ENCODE peak calls at places on chromosome 12, in six cellular contexts. X is stimulated activated CD4-positive, alpha-beta T cell treated with anti-CD3 and anti-CD28 coated beads, Interleukin-4, amount 100 ng/mL, for 24 hours; O is A673; A is ovary; C is pons; R is T-helper 9 cell. Y is an unnamed sample.

GRCh38 chr12:124898200-124898950 is 16.1 kb downstream of the UBC start:
- DNase-seq in O (peak; percentile 85), C (peak; percentile 56), X (peak; percentile 71), R (peak; percentile 46), A (peak; percentile 75), Y (no peak)

GRCh38 chr12:71092290-71092689 is 65.5 kb downstream of the TSPAN8 start:
- DNase-seq in A (no peak), O (peak; percentile 49), C (no peak), X (no peak), R (no peak), Y (no peak)

GRCh38 chr12:77231548-77231947 is 166.2 kb upstream of the E2F7 start:
- DNase-seq in X (no peak), C (no peak), O (peak; percentile 88), A (peak; percentile 90), R (no peak), Y (no peak)

GRCh38 chr12:53748072-53748840 is 3.5 kb downstream of the CISTR start:
- DNase-seq in X (no peak), R (no peak), C (no peak), O (no peak), A (no peak), Y (no peak)

GRCh38 chr12:115511305-115511704 is 766.2 kb downstream of the MED13L start:
- DNase-seq in R (no peak), C (no peak), X (no peak), O (no peak), A (no peak), Y (no peak)

GRCh38 chr12:13986031-13986430 is 4.6 kb upstream of the GRIN2B start:
- DNase-seq in A (no peak), C (no peak), R (no peak), X (no peak), O (no peak), Y (no peak)

GRCh38 chr12:32478166-32478565 is 78.8 kb downstream of the FGD4 start:
- DNase-seq in A (no peak), X (no peak), C (no peak), R (no peak), O (no peak), Y (no peak)

GRCh38 chr12:130031571-130032189 is 127.9 kb upstream of the TMEM132D start:
- DNase-seq in X (peak; percentile 61), A (peak; percentile 46), R (peak; percentile 32), O (peak; percentile 56), C (peak; percentile 26), Y (no peak)

GRCh38 chr12:6273209-6273928 is 37.1 kb upstream of the PLEKHG6 start:
- DNase-seq in A (no peak), R (no peak), O (no peak), X (no peak), C (no peak), Y (peak; percentile 75)

GRCh38 chr12:97595936-97596335 is 133.3 kb downstream of the RMST start:
- DNase-seq in A (no peak), R (no peak), C (no peak), X (no peak), O (no peak), Y (no peak)

GRCh38 chr12:269216-269615 is 6.6 kb upstream of the SLC6A13 start:
- DNase-seq in C (peak; percentile 22), X (no peak), A (peak; percentile 42), R (no peak), O (peak; percentile 30), Y (no peak)

GRCh38 chr12:82740129-82741000 is 53.7 kb downstream of the TMTC2 start:
- DNase-seq in A (no peak), O (peak; percentile 81), X (no peak), R (no peak), C (no peak), Y (no peak)

GRCh38 chr12:124466200-124467128 is 100.9 kb downstream of the NCOR2 start:
- DNase-seq in X (peak; percentile 85), C (no peak), O (peak; percentile 99), A (no peak), R (peak; percentile 84), Y (peak; percentile 91)

GRCh38 chr12:16437281-16437816 is 89.9 kb downstream of the MGST1 start:
- DNase-seq in A (no peak), X (no peak), R (no peak), C (no peak), O (no peak), Y (no peak)

GRCh38 chr12:3885179-3886094 is 12.2 kb upstream of the PARP11 start:
- DNase-seq in A (no peak), C (peak; percentile 74), O (peak; percentile 53), R (peak; percentile 16), X (peak; percentile 49), Y (no peak)

GRCh38 chr12:5022465-5023061 is 21.1 kb upstream of the KCNA5 start:
- DNase-seq in C (peak; percentile 32), O (peak; percentile 11), X (peak; percentile 15), R (no peak), A (peak; percentile 50), Y (no peak)

GRCh38 chr12:130577348-130577747 is 138.8 kb downstream of the RIMBP2 start:
- DNase-seq in A (no peak), R (no peak), O (no peak), X (no peak), C (no peak), Y (no peak)

GRCh38 chr12:62834971-62835547 is 99.9 kb downstream of the PPM1H start:
- DNase-seq in R (no peak), X (no peak), A (no peak), C (no peak), O (no peak), Y (no peak)

GRCh38 chr12:42904683-42905418 is 315.3 kb upstream of the PRICKLE1 start:
- DNase-seq in A (no peak), C (peak; percentile 97), X (no peak), R (no peak), O (no peak), Y (no peak)

GRCh38 chr12:69600804-69601203 is 9.9 kb downstream of the LRRC10 start:
- DNase-seq in R (no peak), O (no peak), A (no peak), X (no peak), C (no peak), Y (no peak)

GRCh38 chr12:51389302-51389999 is 1.8 kb downstream of the GALNT6 start:
- DNase-seq in C (peak; percentile 58), A (peak; percentile 15), X (no peak), O (no peak), R (no peak), Y (no peak)

GRCh38 chr12:30978639-30979038 is 52.1 kb downstream of the TSPAN11 start:
- DNase-seq in A (no peak), X (no peak), O (no peak), C (no peak), R (no peak), Y (no peak)

GRCh38 chr12:121926874-121927706 is 8.7 kb downstream of the CFAP251 start:
- DNase-seq in A (no peak), O (no peak), X (no peak), R (no peak), C (no peak), Y (no peak)

GRCh38 chr12:63895841-63896240 is 51.3 kb downstream of the SRGAP1 start:
- DNase-seq in R (no peak), O (no peak), C (no peak), A (no peak), X (no peak), Y (no peak)

GRCh38 chr12:48925218-48925871 is at the start of gene FKBP11:
- DNase-seq in A (peak; percentile 71), C (no peak), O (peak; percentile 50), R (peak; percentile 66), X (peak; percentile 79), Y (peak; percentile 91)